ENCODE peak calls at places on chromosome 20, in four cellular contexts. C, V, N and F are unnamed samples.

GRCh38 chr20:25217161-25218108 is 21.9 kb downstream of the ENTPD6 start:
- DNase-seq in C (no peak), V (no peak), N (no peak), F (peak)

GRCh38 chr20:59788811-59789210 is 144.6 kb downstream of the SYCP2 start:
- DNase-seq in C (no peak), V (no peak), N (no peak), F (no peak)

GRCh38 chr20:46011631-46012482 is 3.1 kb downstream of the MMP9 start:
- DNase-seq in C (peak), V (peak), N (peak), F (no peak)

GRCh38 chr20:35661013-35661412 is 3.7 kb downstream of the CPNE1 start:
- DNase-seq in C (no peak), V (no peak), N (no peak), F (no peak)

GRCh38 chr20:53999077-53999476 is 71.3 kb downstream of the BCAS1 start:
- DNase-seq in C (no peak), V (no peak), N (no peak), F (no peak)

GRCh38 chr20:32528291-32528891 is 56.7 kb downstream of the NOL4L start:
- DNase-seq in C (peak), V (no peak), N (peak), F (no peak)

GRCh38 chr20:2692886-2693285 is 306 bp downstream of the EBF4 start:
- DNase-seq in C (no peak), V (no peak), N (no peak), F (no peak)

GRCh38 chr20:46203510-46203837 is 85.4 kb downstream of the CD40 start:
- DNase-seq in C (no peak), V (no peak), N (no peak), F (no peak)

GRCh38 chr20:14406495-14406894 is 69.1 kb upstream of the FLRT3 start:
- DNase-seq in C (no peak), V (peak), N (no peak), F (no peak)

GRCh38 chr20:63529180-63529860 is 7.9 kb downstream of the PTK6 start:
- DNase-seq in C (no peak), V (no peak), N (peak), F (no peak)

GRCh38 chr20:43388267-43389081 is 69.2 kb upstream of the SRSF6 start:
- DNase-seq in C (peak), V (peak), N (peak), F (peak)

GRCh38 chr20:20520776-20521175 is 152.9 kb downstream of the INSM1 start:
- DNase-seq in C (no peak), V (peak), N (no peak), F (no peak)

GRCh38 chr20:63978319-63979220 is 872 bp downstream of the SAMD10 start:
- DNase-seq in C (peak), V (peak), N (peak), F (peak)

GRCh38 chr20:24701668-24702067 is 232.2 kb downstream of the SYNDIG1 start:
- DNase-seq in C (no peak), V (no peak), N (no peak), F (no peak)

GRCh38 chr20:5658897-5659296 is 91.3 kb upstream of the SHLD1 start:
- DNase-seq in C (peak), V (peak), N (peak), F (peak)

GRCh38 chr20:47377122-47377722 is 20.7 kb upstream of the ZMYND8 start:
- DNase-seq in C (no peak), V (no peak), N (no peak), F (no peak)

GRCh38 chr20:44841955-44842354 is 31.6 kb upstream of the RIMS4 start:
- DNase-seq in C (no peak), V (no peak), N (no peak), F (no peak)

GRCh38 chr20:34068001-34068400 is 44.0 kb downstream of the EIF2S2 start:
- DNase-seq in C (no peak), V (no peak), N (no peak), F (no peak)

GRCh38 chr20:11379257-11380011 is 538.3 kb upstream of the BTBD3 start:
- DNase-seq in C (no peak), V (no peak), N (no peak), F (no peak)

GRCh38 chr20:11350126-11351005 is 567.3 kb upstream of the BTBD3 start:
- DNase-seq in C (no peak), V (peak), N (no peak), F (peak)

GRCh38 chr20:13610205-13610604 is 28.5 kb downstream of the TASP1 start:
- DNase-seq in C (no peak), V (no peak), N (no peak), F (no peak)

GRCh38 chr20:17558154-17558940 is 11.5 kb upstream of the DSTN start:
- DNase-seq in C (no peak), V (peak), N (peak), F (peak)

GRCh38 chr20:38833857-38834164 is 28.3 kb downstream of the PPP1R16B start:
- DNase-seq in C (no peak), V (no peak), N (no peak), F (no peak)

GRCh38 chr20:8385247-8385646 is 253.2 kb downstream of the PLCB1 start:
- DNase-seq in C (peak), V (peak), N (peak), F (no peak)

GRCh38 chr20:14401479-14402138 is 64.2 kb upstream of the FLRT3 start:
- DNase-seq in C (no peak), V (no peak), N (no peak), F (no peak)

GRCh38 chr20:49230021-49230420 is 10.8 kb downstream of the DDX27 start:
- DNase-seq in C (no peak), V (no peak), N (no peak), F (no peak)

GRCh38 chr20:59591061-59591460 is 13.3 kb upstream of the PHACTR3 start:
- DNase-seq in C (no peak), V (no peak), N (peak), F (no peak)

GRCh38 chr20:25136643-25137559 is 55.0 kb upstream of the VSX1 start:
- DNase-seq in C (peak), V (peak), N (peak), F (peak)

GRCh38 chr20:45016089-45016641 is 49.9 kb downstream of the STK4 start:
- DNase-seq in C (no peak), V (peak), N (no peak), F (no peak)

GRCh38 chr20:24823989-24824693 is 124.9 kb upstream of the CST7 start:
- DNase-seq in C (no peak), V (no peak), N (no peak), F (no peak)

GRCh38 chr20:40997116-40997515 is 31.5 kb upstream of the TOP1 start:
- DNase-seq in C (no peak), V (no peak), N (no peak), F (no peak)
- H3K27ac ChIP-seq in C (no peak), V (no peak), N (no peak), F (no peak)

GRCh38 chr20:23344336-23344735 is 6.3 kb upstream of the NXT1 start:
- DNase-seq in C (no peak), V (no peak), N (no peak), F (no peak)

GRCh38 chr20:23347791-23348190 is 2.8 kb upstream of the NXT1 start:
- DNase-seq in C (no peak), V (no peak), N (no peak), F (no peak)

GRCh38 chr20:23350855-23351838 is 556 bp downstream of the NXT1 start:
- DNase-seq in C (no peak), V (peak), N (peak), F (no peak)

GRCh38 chr20:23349338-23350006 is 1.1 kb upstream of the NXT1 start:
- DNase-seq in C (no peak), V (no peak), N (no peak), F (no peak)

DNA sequence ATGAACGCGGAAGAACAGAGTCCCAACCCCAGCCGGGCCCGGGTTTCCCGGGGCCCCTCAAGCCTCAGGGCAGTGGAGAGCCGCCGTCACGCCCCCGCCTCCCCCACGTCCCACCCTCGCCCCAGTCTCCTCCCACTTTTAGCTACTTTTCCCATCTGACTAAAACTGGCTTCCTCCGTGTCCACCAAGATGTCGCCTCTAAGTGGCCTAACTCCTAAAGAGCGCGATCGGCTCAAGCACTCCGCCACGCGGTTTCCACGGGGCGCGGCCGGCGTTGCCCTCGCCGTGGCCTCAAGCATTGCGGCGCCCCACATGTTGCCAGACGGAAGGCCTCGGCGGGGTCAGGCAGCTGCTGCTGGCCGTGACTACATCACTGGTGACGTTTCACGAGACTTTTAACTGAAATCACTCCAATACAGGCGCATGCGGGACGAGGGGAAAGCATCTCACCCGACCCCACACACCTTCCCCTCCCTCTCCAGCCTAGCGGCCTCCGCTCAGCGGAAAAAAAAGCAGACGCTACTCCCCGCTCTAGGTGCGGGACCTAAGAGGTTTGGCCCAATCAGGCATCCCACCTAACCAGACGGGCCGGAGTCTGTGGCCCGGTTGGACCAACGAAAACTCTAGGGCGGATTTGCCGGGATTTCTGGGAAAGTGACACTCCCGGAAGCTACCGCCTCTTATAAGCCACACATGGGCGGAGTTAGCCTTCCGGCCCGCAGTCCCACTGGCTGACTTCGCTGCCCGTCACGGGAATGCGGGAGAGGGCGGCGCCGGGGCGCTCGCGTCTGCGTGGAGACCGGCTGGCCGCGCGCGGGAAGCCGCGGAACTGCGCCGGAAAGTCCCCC is at the start of gene NXT1:
- DNase-seq in C (peak), V (peak), N (peak), F (peak)
- TF ChIP-seq CTCF in C (peak), V (no peak), N (no peak), F (no peak)

DNA sequence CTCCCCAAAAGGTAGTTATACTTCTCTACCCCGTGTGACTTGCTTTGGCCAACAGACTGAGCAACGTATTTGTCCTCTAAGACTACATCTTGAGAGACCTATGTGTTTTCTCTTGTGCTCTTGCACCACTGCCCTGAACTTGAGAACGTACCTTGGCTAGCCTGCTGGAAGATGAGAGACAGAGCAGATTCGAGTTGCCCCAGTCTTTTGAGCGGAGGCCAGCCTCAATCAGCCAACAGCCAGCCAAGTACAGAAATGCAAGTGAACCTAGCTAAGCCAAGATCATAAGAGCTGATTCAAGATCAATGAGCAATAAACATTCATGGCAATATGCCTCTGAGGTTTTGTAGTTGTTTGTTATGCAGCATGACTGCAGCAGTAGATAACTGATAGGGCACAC is 98.4 kb downstream of the PAK5 start:
- DNase-seq in C (no peak), V (no peak), N (no peak), F (no peak)
- H3K27ac ChIP-seq in C (no peak), V (no peak), N (no peak), F (no peak)

DNA sequence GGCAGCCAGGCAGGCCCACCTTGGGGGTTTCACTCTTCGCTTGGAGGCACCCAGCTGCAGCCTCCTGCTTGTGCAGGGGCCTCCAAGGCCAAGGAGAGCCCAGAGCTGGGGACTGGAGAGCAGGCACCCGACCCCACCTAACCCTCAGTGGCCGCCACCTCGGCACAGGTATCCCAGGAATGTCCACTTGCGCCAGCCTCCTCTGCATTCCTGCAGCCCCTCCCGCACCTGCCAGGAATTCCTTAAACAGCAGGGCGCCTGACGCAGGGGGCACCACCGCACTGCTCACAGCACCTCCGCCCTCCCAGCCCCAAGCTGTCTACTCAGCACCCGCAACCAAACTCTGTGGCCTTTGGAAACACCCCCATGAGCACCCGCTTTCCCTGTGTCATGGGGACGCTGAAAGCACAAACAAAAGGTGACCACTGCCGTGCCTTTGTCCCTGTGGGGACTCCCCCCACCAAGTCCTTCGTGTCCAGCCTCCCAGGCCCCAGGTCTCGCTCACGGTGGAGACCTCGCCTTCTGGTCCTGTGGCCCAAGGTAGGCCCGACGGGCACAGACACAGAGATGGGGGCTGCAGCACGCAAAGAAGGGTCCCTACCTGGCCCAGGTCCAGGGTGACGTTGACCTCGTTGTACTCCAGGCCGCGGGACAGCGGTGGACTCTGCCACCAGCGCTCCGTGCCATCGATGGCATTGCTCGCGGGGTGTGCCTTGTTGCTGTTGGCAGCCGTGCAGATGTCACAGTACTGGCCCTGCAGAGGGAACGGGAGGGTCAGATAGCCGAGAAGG is 5.1 kb downstream of the LAMA5 start:
- DNase-seq in C (peak), V (no peak), N (peak), F (peak)
- TF ChIP-seq CTCF in C (no peak), V (no peak), N (no peak), F (no peak)

GRCh38 chr20:7147220-7147601 is 379.7 kb downstream of the BMP2 start:
- DNase-seq in C (no peak), V (no peak), N (peak), F (no peak)
- H3K27ac ChIP-seq in C (no peak), V (no peak), N (no peak), F (no peak)

GRCh38 chr20:62025832-62026563 is 39.7 kb downstream of the TAF4 start:
- DNase-seq in C (no peak), V (peak), N (peak), F (peak)
- TF ChIP-seq CTCF in C (peak), V (peak), N (peak), F (peak)

GRCh38 chr20:3796477-3797225 is 541 bp downstream of the CDC25B start:
- DNase-seq in C (no peak), V (no peak), N (no peak), F (no peak)

GRCh38 chr20:3795511-3796468 is at the start of gene CDC25B:
- DNase-seq in C (peak), V (peak), N (peak), F (peak)

GRCh38 chr20:3798405-3798768 is 2.3 kb downstream of the CDC25B start:
- DNase-seq in C (no peak), V (no peak), N (no peak), F (no peak)

GRCh38 chr20:3797592-3798404 is 1.7 kb downstream of the CDC25B start:
- DNase-seq in C (no peak), V (peak), N (no peak), F (no peak)

DNA sequence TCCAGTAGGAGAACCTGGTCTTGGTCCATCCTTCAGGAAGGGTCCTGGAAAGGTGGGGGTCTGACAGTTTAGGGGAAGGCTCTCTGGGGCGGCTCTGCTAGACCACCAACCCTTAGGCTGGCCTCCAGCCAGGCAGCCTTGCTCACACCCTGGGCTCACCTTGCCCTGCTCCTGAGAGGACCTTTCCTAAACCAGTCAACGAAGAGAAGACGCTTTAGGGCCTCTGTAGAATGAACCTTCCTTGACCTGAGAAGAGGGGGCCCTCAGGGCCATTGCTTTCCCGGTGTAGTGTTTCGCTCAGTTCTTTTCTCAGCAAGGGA is 1.1 kb downstream of the CDC25B start:
- DNase-seq in C (no peak), V (no peak), N (no peak), F (no peak)
- H3K27ac ChIP-seq in C (peak), V (peak), N (no peak), F (peak)